ENCODE peak calls at places on chromosomes 7 and 10, in ten cellular contexts. J is colonic mucosa, V is RWPE1, F is neural progenitor cell, O is sigmoid colon, Z is choroid plexus epithelial cell, Y is fibroblast of pulmonary artery, E is natural killer cell, D is Calu3, Q is DND-41. R is an unnamed sample.

GRCh38 chr7:157008-157310 is 35.4 kb upstream of the FAM20C start:
- DNase-seq in Q (no peak), J (no peak), V (no peak), Z (no peak), F (no peak), O (no peak), Y (no peak), E (no peak), D (no peak), R (no peak)

GRCh38 chr10:5317547-5318107 is 47.1 kb upstream of the UCN3 start:
- DNase-seq in E (peak; percentile 53), J (no peak), Y (peak; percentile 70), D (peak; percentile 71), F (no peak), Q (peak; percentile 90), O (no peak), Z (peak; percentile 58), V (peak; percentile 93), R (peak; percentile 92)

GRCh38 chr10:71219918-71220688 is 7.7 kb downstream of the UNC5B start:
- DNase-seq in Z (no peak), J (no peak), Y (no peak), E (no peak), F (no peak), D (no peak), O (no peak), Q (no peak), V (no peak), R (no peak)

GRCh38 chr10:61904711-61905445 is 3.4 kb downstream of the ARID5B start:
- DNase-seq in J (peak; percentile 45), D (peak; percentile 77), V (peak; percentile 79), F (peak; percentile 16), O (no peak), Q (no peak), E (no peak), Z (peak; percentile 83), Y (peak; percentile 81), R (peak; percentile 66)

GRCh38 chr10:43383204-43383971 is 12.0 kb downstream of the FXYD4 start:
- DNase-seq in Z (no peak), O (peak; percentile 45), Y (no peak), D (no peak), F (no peak), J (no peak), E (no peak), V (no peak), Q (no peak), R (no peak)

GRCh38 chr10:12191715-12192114 is 4.0 kb downstream of the NUDT5 start:
- DNase-seq in Y (peak; percentile 45), O (no peak), Z (no peak), Q (no peak), J (no peak), D (no peak), V (no peak), F (no peak), E (no peak), R (no peak)

GRCh38 chr10:44387853-44388251 is 3.0 kb upstream of the CXCL12 start:
- DNase-seq in E (no peak), J (peak; percentile 13), Y (no peak), V (no peak), F (no peak), Q (no peak), Z (no peak), O (peak; percentile 60), D (no peak), R (no peak)

GRCh38 chr10:99548041-99548530 is 15.3 kb downstream of the NKX2-3 start:
- DNase-seq in O (no peak), J (no peak), F (peak; percentile 36), Y (no peak), V (no peak), Q (no peak), D (no peak), Z (peak; percentile 23), E (no peak), R (peak; percentile 20)

GRCh38 chr10:136465-136762 is 1.2 kb downstream of the ZMYND11 start:
- DNase-seq in V (no peak), J (no peak), D (no peak), E (no peak), O (no peak), Q (no peak), Y (no peak), Z (no peak), F (no peak), R (no peak)

GRCh38 chr10:134743-135600 is at the start of gene ZMYND11:
- DNase-seq in Y (peak; percentile 55), F (peak; percentile 85), E (no peak), D (peak; percentile 59), V (peak; percentile 36), Z (peak; percentile 64), Q (peak; percentile 72), O (peak; percentile 82), J (peak; percentile 60), R (peak; percentile 8)

GRCh38 chr10:137606-138005 is 2.4 kb downstream of the ZMYND11 start:
- DNase-seq in Q (no peak), J (no peak), E (no peak), F (no peak), V (peak; percentile 29), D (no peak), O (no peak), Y (peak; percentile 24), Z (peak; percentile 41), R (no peak)

GRCh38 chr10:135601-136464 is 578 bp downstream of the ZMYND11 start:
- DNase-seq in Y (peak; percentile 49), J (peak; percentile 70), D (peak; percentile 65), Q (peak; percentile 76), V (peak; percentile 36), Z (peak; percentile 67), E (peak; percentile 65), O (peak; percentile 87), F (peak; percentile 65), R (peak; percentile 51)

DNA sequence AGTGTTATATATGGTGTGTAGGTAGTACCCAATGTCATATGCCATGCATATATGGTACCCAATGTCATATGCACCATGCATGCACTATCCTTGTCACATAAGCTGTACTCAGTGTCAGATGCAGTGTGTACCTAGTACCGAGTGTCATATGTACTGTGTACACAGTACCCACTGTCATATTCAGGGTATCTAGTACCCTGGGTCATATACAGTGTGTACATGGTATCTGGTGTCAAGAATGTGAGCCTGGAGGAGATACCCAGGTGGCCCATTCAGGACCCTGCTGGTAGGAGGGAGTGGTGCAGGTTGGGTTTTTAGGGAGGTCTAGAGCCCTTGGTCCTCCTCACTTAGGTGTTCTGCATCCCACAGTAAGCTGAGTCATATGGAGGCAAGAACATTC is 1.8 kb downstream of the ZMYND11 start:
- DNase-seq in O (no peak), Z (peak; percentile 27), F (peak; percentile 53), Q (peak; percentile 61), Y (peak; percentile 23), J (no peak), E (no peak), V (peak; percentile 30), D (peak; percentile 46), R (peak; percentile 7)
- TF ChIP-seq CTCF in O (no peak), Z (peak; percentile 55), F (peak; percentile 53), Q (peak; percentile 62), Y (peak; percentile 49), J (no peak), E (peak; percentile 53), V (no peak), D (peak; percentile 59), R (peak; percentile 71)

GRCh38 chr7:81770823-81771222 is 976 bp upstream of the HGF start:
- DNase-seq in V (no peak), Z (no peak), F (no peak), J (no peak), O (no peak), D (no peak), Y (no peak), Q (no peak), E (no peak), R (no peak)

GRCh38 chr7:81767883-81768282 is 2.0 kb downstream of the HGF start:
- DNase-seq in Y (peak; percentile 67), J (no peak), E (no peak), V (no peak), Z (no peak), F (no peak), O (no peak), D (no peak), Q (no peak), R (no peak)

GRCh38 chr7:81768951-81769778 is 682 bp downstream of the HGF start:
- DNase-seq in Q (no peak), V (no peak), E (no peak), D (no peak), F (no peak), O (no peak), Y (no peak), J (no peak), Z (no peak), R (no peak)

GRCh38 chr7:81774496-81774895 is 4.6 kb upstream of the HGF start:
- DNase-seq in Y (no peak), Z (no peak), J (no peak), V (no peak), E (no peak), Q (no peak), F (no peak), D (no peak), O (no peak), R (no peak)

DNA sequence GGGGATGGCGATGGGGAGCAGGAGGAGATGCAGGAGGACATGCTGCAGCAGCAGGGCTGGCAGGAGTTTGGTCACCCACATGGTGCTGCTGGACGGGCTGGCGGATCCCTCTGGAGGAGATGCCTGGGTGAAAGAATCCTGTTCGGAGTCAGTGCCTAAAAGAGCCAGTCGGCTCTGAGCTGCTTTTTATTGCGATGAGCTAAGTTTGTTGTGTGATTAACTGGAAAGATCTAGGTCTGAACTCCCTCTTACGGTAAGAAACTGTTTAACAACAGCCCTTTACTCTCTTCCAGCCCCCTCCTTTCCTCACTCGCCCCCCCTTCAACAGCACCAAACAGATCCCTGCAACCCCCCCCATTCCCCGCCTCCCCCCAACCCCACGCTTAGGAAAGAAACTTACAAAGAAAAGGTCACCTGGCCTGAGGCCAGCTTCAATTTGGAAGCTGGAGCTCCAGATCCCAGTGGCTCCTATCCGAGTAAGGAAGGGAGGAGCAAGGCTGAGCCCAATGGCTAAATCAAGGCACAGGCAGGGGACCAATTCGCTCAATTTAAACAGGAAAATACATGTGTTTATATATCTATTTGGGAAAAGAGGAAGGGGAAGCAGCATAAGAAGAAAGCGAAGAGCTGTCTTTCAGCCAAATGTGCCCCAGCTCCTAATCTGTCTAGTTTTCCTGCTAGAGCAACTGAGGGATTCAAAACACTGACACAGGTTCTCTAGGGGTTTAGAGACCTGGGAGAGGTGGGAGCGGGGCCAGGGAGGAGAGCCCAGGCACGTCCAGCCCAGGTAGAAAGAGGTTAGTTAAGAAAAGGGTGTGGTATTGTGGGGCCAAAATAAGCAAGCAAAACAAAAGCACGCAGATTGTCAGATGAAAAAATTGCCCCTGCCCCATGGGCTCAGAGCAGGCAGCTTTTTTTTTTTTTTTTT is at the start of gene HGF:
- DNase-seq in V (no peak), Y (peak; percentile 90), E (no peak), J (peak; percentile 32), Z (peak; percentile 76), D (no peak), Q (no peak), F (peak; percentile 47), O (peak; percentile 83), R (peak; percentile 62)
- TF ChIP-seq CTCF in V (no peak), Y (peak; percentile 34), E (no peak), J (no peak), Z (peak; percentile 48), D (no peak), Q (no peak), F (no peak), O (no peak), R (peak; percentile 31)

GRCh38 chr10:13296476-13296875 is 3.4 kb downstream of the PHYH start:
- DNase-seq in J (no peak), Z (no peak), V (no peak), D (no peak), Q (no peak), E (no peak), O (no peak), Y (no peak), F (no peak), R (no peak)

GRCh38 chr10:13302821-13303555 is 3.1 kb upstream of the PHYH start:
- DNase-seq in Y (no peak), O (no peak), V (no peak), J (no peak), E (no peak), Z (no peak), Q (no peak), D (no peak), F (no peak), R (no peak)

GRCh38 chr10:13298748-13299436 is 972 bp downstream of the PHYH start:
- DNase-seq in E (no peak), F (no peak), V (no peak), Y (no peak), Q (no peak), J (no peak), D (no peak), O (no peak), Z (no peak), R (no peak)

GRCh38 chr10:13294784-13295183 is 5.1 kb downstream of the PHYH start:
- DNase-seq in Y (no peak), Q (no peak), Z (no peak), J (no peak), F (no peak), D (no peak), V (no peak), O (no peak), E (no peak), R (no peak)

GRCh38 chr10:13299437-13300287 is at the start of gene PHYH:
- DNase-seq in Z (peak; percentile 82), E (peak; percentile 86), Q (peak; percentile 70), F (peak; percentile 89), Y (peak; percentile 84), J (peak; percentile 93), D (peak; percentile 88), V (peak; percentile 85), O (peak; percentile 97), R (peak; percentile 36)
- TF ChIP-seq CTCF in Z (no peak), E (no peak), Q (no peak), F (no peak), Y (no peak), J (no peak), D (no peak), V (no peak), O (no peak), R (no peak)

GRCh38 chr7:109844362-109844761 is 1246.6 kb upstream of the LRRN3 start:
- DNase-seq in O (no peak), F (peak; percentile 8), D (peak; percentile 34), Y (peak; percentile 6), E (no peak), Z (peak; percentile 41), J (no peak), Q (peak; percentile 23), V (peak; percentile 13), R (peak; percentile 9)
- TF ChIP-seq CTCF in O (no peak), F (peak; percentile 68), D (peak; percentile 33), Y (peak; percentile 33), E (no peak), Z (peak; percentile 60), J (no peak), Q (peak; percentile 77), V (peak; percentile 52), R (peak; percentile 58)

R was measured in brain microvascular endothelial cell.